ENCODE peak calls at places on chromosomes 5 and 9, in eight cellular contexts. K is posterior cingulate gyrus; S is ACHN; A is AG04449; V is H4; T is AG04450; P is naive thymus-derived CD4-positive, alpha-beta T cell; E is HuH-7.5. W is an unnamed sample.

GRCh38 chr5:178213748-178214151 is 9.4 kb downstream of the HNRNPAB start:
- DNase-seq in P (no peak), V (no peak), A (no peak), T (no peak), E (no peak), S (no peak), K (no peak), W (no peak)

GRCh38 chr5:437281-437771 is 5.7 kb upstream of the EXOC3 start:
- DNase-seq in A (no peak), V (no peak), P (no peak), T (no peak), S (no peak), E (no peak), K (no peak), W (no peak)

GRCh38 chr5:154858972-154859950 is 834 bp downstream of the CNOT8 start:
- DNase-seq in K (no peak), V (no peak), P (peak; percentile 48), E (no peak), A (no peak), T (no peak), S (peak; percentile 11), W (no peak)

GRCh38 chr9:15135167-15135792 is 171.7 kb downstream of the TTC39B start:
- DNase-seq in A (no peak), E (peak; percentile 36), P (peak; percentile 59), V (peak; percentile 71), K (no peak), S (peak; percentile 70), T (peak; percentile 47), W (no peak)

GRCh38 chr5:142506756-142507155 is 179.1 kb downstream of the FGF1 start:
- DNase-seq in V (no peak), K (no peak), E (no peak), T (no peak), S (peak; percentile 33), P (no peak), A (no peak), W (no peak)

GRCh38 chr5:14223372-14223771 is 80.2 kb downstream of the TRIO start:
- DNase-seq in E (no peak), V (no peak), S (no peak), K (no peak), A (no peak), T (no peak), P (no peak), W (no peak)

GRCh38 chr9:127390563-127390962 is 6.4 kb upstream of the SLC2A8 start:
- DNase-seq in V (no peak), T (no peak), S (no peak), E (no peak), P (no peak), A (no peak), K (no peak), W (no peak)

GRCh38 chr9:102631559-102631958 is 363.6 kb upstream of the CYLC2 start:
- DNase-seq in V (peak; percentile 26), P (no peak), E (no peak), K (no peak), A (no peak), S (peak; percentile 45), T (no peak), W (no peak)

GRCh38 chr9:93294011-93294410 is 110.1 kb downstream of the WNK2 start:
- DNase-seq in E (no peak), K (no peak), A (no peak), P (no peak), V (no peak), S (no peak), T (no peak), W (no peak)

GRCh38 chr9:97564291-97565175 is 63.1 kb downstream of the TMOD1 start:
- DNase-seq in S (peak; percentile 8), K (no peak), A (no peak), P (no peak), T (peak; percentile 49), E (no peak), V (peak; percentile 71), W (no peak)

GRCh38 chr5:142425286-142426065 is 100.7 kb upstream of the SPRY4 start:
- DNase-seq in S (no peak), T (peak; percentile 24), E (no peak), K (no peak), A (no peak), V (no peak), P (no peak), W (no peak)

GRCh38 chr5:147522435-147522834 is 12.6 kb upstream of the DPYSL3 start:
- DNase-seq in E (no peak), A (no peak), T (no peak), K (no peak), P (no peak), V (no peak), S (no peak), W (no peak)

GRCh38 chr5:134072471-134073220 is 41.8 kb upstream of the TCF7 start:
- DNase-seq in P (no peak), E (no peak), T (no peak), K (no peak), A (no peak), S (no peak), V (no peak), W (no peak)

GRCh38 chr9:109456811-109457210 is 41.3 kb downstream of the PTPN3 start:
- DNase-seq in T (no peak), K (no peak), E (no peak), V (no peak), A (no peak), S (no peak), P (no peak), W (no peak)

GRCh38 chr9:134239939-134240338 is 75.6 kb upstream of the RNU6ATAC start:
- DNase-seq in P (no peak), S (no peak), E (no peak), V (no peak), T (no peak), K (no peak), A (no peak), W (no peak)

GRCh38 chr9:18142964-18143363 is 331.0 kb upstream of the ADAMTSL1 start:
- DNase-seq in A (no peak), K (no peak), S (peak; percentile 1), P (no peak), E (no peak), T (no peak), V (peak; percentile 11), W (no peak)

GRCh38 chr5:156208271-156208670 is 118.7 kb upstream of the SGCD start:
- DNase-seq in S (peak; percentile 1), E (no peak), K (no peak), A (no peak), T (no peak), V (no peak), P (no peak), W (no peak)

GRCh38 chr9:36597412-36598178 is 24.9 kb downstream of the MELK start:
- DNase-seq in V (peak; percentile 69), E (peak; percentile 67), S (peak; percentile 56), A (no peak), K (no peak), P (no peak), T (no peak), W (no peak)

GRCh38 chr9:136086951-136087740 is 7.9 kb downstream of the NACC2 start:
- DNase-seq in P (no peak), S (no peak), V (no peak), K (no peak), E (peak; percentile 13), T (no peak), A (no peak), W (no peak)

GRCh38 chr5:54990751-54991349 is 5.5 kb upstream of the ESM1 start:
- DNase-seq in K (no peak), S (no peak), T (peak; percentile 30), E (no peak), V (no peak), A (peak; percentile 78), P (no peak), W (no peak)

GRCh38 chr5:109281136-109281690 is 128.6 kb downstream of the PJA2 start:
- DNase-seq in P (no peak), K (no peak), T (no peak), S (no peak), V (no peak), E (no peak), A (no peak), W (no peak)

GRCh38 chr9:97593960-97594359 is 39.2 kb downstream of the TSTD2 start:
- DNase-seq in V (no peak), S (no peak), P (no peak), A (no peak), E (no peak), T (no peak), K (no peak), W (no peak)

GRCh38 chr5:72474117-72474915 is 32.9 kb downstream of the ZNF366 start:
- DNase-seq in E (no peak), V (no peak), P (no peak), A (no peak), K (no peak), S (no peak), T (no peak), W (no peak)

GRCh38 chr5:57693488-57694305 is 211.1 kb upstream of the ACTBL2 start:
- DNase-seq in E (no peak), S (peak; percentile 28), T (no peak), K (no peak), A (no peak), P (no peak), V (no peak), W (no peak)

GRCh38 chr5:1229822-1230221 is 4.6 kb downstream of the SLC6A18 start:
- DNase-seq in S (no peak), P (no peak), K (no peak), T (no peak), E (no peak), V (no peak), A (no peak), W (no peak)

GRCh38 chr5:175873090-175873454 is 1.7 kb downstream of the CPLX2 start:
- DNase-seq in S (peak; percentile 22), P (no peak), E (no peak), A (no peak), V (no peak), T (no peak), K (peak; percentile 75), W (no peak)

GRCh38 chr5:151611127-151611775 is 20.1 kb upstream of the FAT2 start:
- DNase-seq in T (no peak), S (no peak), K (no peak), E (no peak), V (no peak), A (no peak), P (no peak), W (no peak)

GRCh38 chr5:132027027-132027426 is 15.6 kb upstream of the ACSL6 start:
- DNase-seq in K (no peak), P (no peak), A (no peak), V (no peak), T (no peak), E (no peak), S (no peak), W (no peak)

GRCh38 chr5:68433921-68434879 is 218.6 kb downstream of the PIK3R1 start:
- DNase-seq in A (peak; percentile 99), K (peak; percentile 58), P (peak; percentile 73), E (peak; percentile 20), V (peak; percentile 98), S (peak; percentile 83), T (peak; percentile 81), W (no peak)

GRCh38 chr9:81490605-81491331 is 198.6 kb downstream of the TLE1 start:
- DNase-seq in E (no peak), S (peak; percentile 40), T (no peak), A (no peak), K (no peak), V (peak; percentile 87), P (no peak), W (no peak)

GRCh38 chr5:8750100-8750499 is 795.8 kb downstream of the SEMA5A start:
- DNase-seq in K (no peak), S (no peak), V (no peak), A (no peak), P (no peak), T (no peak), E (no peak), W (no peak)

GRCh38 chr9:1005043-1005667 is 28.7 kb downstream of the DMRT3 start:
- DNase-seq in P (no peak), T (peak; percentile 6), S (peak; percentile 46), E (peak; percentile 22), K (no peak), A (peak; percentile 24), V (peak; percentile 82), W (no peak)

GRCh38 chr5:132501961-132502931 is 11.7 kb upstream of the IRF1 start:
- DNase-seq in P (no peak), S (no peak), A (no peak), K (no peak), E (no peak), V (peak; percentile 13), T (no peak), W (no peak)

GRCh38 chr9:131468031-131468430 is 34.7 kb upstream of the POMT1 start:
- DNase-seq in K (no peak), V (no peak), T (no peak), A (no peak), S (no peak), E (no peak), P (no peak), W (no peak)

W was measured in cortex of kidney.